ENCODE peak calls at places on chromosomes 2 and 18, in ten cellular contexts. One of them, this sample, is unnamed.

GRCh38 chr18:27964811-27965210 is 212.1 kb downstream of the CDH2 start:
- DNase-seq in neural crest cell: no peak
- DNase-seq in DMS79: no peak
- DNase-seq in NCI-H2081: no peak
- DNase-seq in adipocyte: no peak
- DNase-seq in left ventricle myocardium inferior: no peak
- DNase-seq in CD4-positive, alpha-beta T cell: no peak
- DNase-seq in HT1080: peak; percentile 52
- DNase-seq in left ventricle myocardium superior: no peak
- DNase-seq in activated T-helper 1 cell treated with Interleukin-2 at 50 U/mL for 16 hours: no peak
- DNase-seq in this sample: no peak

GRCh38 chr2:144389151-144389929 is 130.6 kb downstream of the ZEB2 start:
- DNase-seq in neural crest cell: no peak
- DNase-seq in DMS79: peak; percentile 16
- DNase-seq in NCI-H2081: no peak
- DNase-seq in adipocyte: no peak
- DNase-seq in left ventricle myocardium inferior: no peak
- DNase-seq in CD4-positive, alpha-beta T cell: no peak
- DNase-seq in HT1080: no peak
- DNase-seq in left ventricle myocardium superior: peak; percentile 30
- DNase-seq in activated T-helper 1 cell treated with Interleukin-2 at 50 U/mL for 16 hours: no peak
- DNase-seq in this sample: no peak

GRCh38 chr18:76234559-76234958 is 260.5 kb downstream of the ZNF516 start:
- DNase-seq in neural crest cell: no peak
- DNase-seq in DMS79: no peak
- DNase-seq in NCI-H2081: no peak
- DNase-seq in adipocyte: no peak
- DNase-seq in left ventricle myocardium inferior: no peak
- DNase-seq in CD4-positive, alpha-beta T cell: no peak
- DNase-seq in HT1080: no peak
- DNase-seq in left ventricle myocardium superior: no peak
- DNase-seq in activated T-helper 1 cell treated with Interleukin-2 at 50 U/mL for 16 hours: no peak
- DNase-seq in this sample: no peak

GRCh38 chr2:146041291-146041868 is 1521.5 kb upstream of the ZEB2 start:
- DNase-seq in neural crest cell: no peak
- DNase-seq in DMS79: no peak
- DNase-seq in NCI-H2081: no peak
- DNase-seq in adipocyte: no peak
- DNase-seq in left ventricle myocardium inferior: no peak
- DNase-seq in CD4-positive, alpha-beta T cell: no peak
- DNase-seq in HT1080: no peak
- DNase-seq in left ventricle myocardium superior: no peak
- DNase-seq in activated T-helper 1 cell treated with Interleukin-2 at 50 U/mL for 16 hours: no peak
- DNase-seq in this sample: no peak

GRCh38 chr2:216306868-216307267 is 65.4 kb downstream of the MARCHF4 start:
- DNase-seq in neural crest cell: no peak
- DNase-seq in DMS79: no peak
- DNase-seq in NCI-H2081: no peak
- DNase-seq in adipocyte: no peak
- DNase-seq in left ventricle myocardium inferior: no peak
- DNase-seq in CD4-positive, alpha-beta T cell: no peak
- DNase-seq in HT1080: no peak
- DNase-seq in left ventricle myocardium superior: no peak
- DNase-seq in activated T-helper 1 cell treated with Interleukin-2 at 50 U/mL for 16 hours: no peak
- DNase-seq in this sample: no peak

GRCh38 chr2:138272524-138273210 is 228.9 kb upstream of the SPOPL start:
- DNase-seq in neural crest cell: no peak
- DNase-seq in DMS79: no peak
- DNase-seq in NCI-H2081: no peak
- DNase-seq in adipocyte: no peak
- DNase-seq in left ventricle myocardium inferior: no peak
- DNase-seq in CD4-positive, alpha-beta T cell: no peak
- DNase-seq in HT1080: no peak
- DNase-seq in left ventricle myocardium superior: no peak
- DNase-seq in activated T-helper 1 cell treated with Interleukin-2 at 50 U/mL for 16 hours: no peak
- DNase-seq in this sample: no peak

GRCh38 chr18:79789091-79789891 is 8.4 kb upstream of the KCNG2 start:
- DNase-seq in neural crest cell: no peak
- DNase-seq in DMS79: no peak
- DNase-seq in NCI-H2081: no peak
- DNase-seq in adipocyte: no peak
- DNase-seq in left ventricle myocardium inferior: no peak
- DNase-seq in CD4-positive, alpha-beta T cell: no peak
- DNase-seq in HT1080: no peak
- DNase-seq in left ventricle myocardium superior: no peak
- DNase-seq in activated T-helper 1 cell treated with Interleukin-2 at 50 U/mL for 16 hours: no peak
- DNase-seq in this sample: no peak

GRCh38 chr2:240918258-240919091 is 12.3 kb downstream of the CROCC2 start:
- DNase-seq in neural crest cell: no peak
- DNase-seq in DMS79: no peak
- DNase-seq in NCI-H2081: no peak
- DNase-seq in adipocyte: no peak
- DNase-seq in left ventricle myocardium inferior: peak; percentile 13
- DNase-seq in CD4-positive, alpha-beta T cell: no peak
- DNase-seq in HT1080: no peak
- DNase-seq in left ventricle myocardium superior: peak; percentile 27
- DNase-seq in activated T-helper 1 cell treated with Interleukin-2 at 50 U/mL for 16 hours: no peak
- DNase-seq in this sample: no peak

GRCh38 chr18:12046751-12047335 is 46.8 kb upstream of the ANKRD62 start:
- DNase-seq in neural crest cell: no peak
- DNase-seq in DMS79: no peak
- DNase-seq in NCI-H2081: no peak
- DNase-seq in adipocyte: no peak
- DNase-seq in left ventricle myocardium inferior: no peak
- DNase-seq in CD4-positive, alpha-beta T cell: no peak
- DNase-seq in HT1080: no peak
- DNase-seq in left ventricle myocardium superior: no peak
- DNase-seq in activated T-helper 1 cell treated with Interleukin-2 at 50 U/mL for 16 hours: no peak
- DNase-seq in this sample: no peak

GRCh38 chr2:105324732-105325131 is 4.8 kb downstream of the TGFBRAP1 start:
- DNase-seq in neural crest cell: no peak
- DNase-seq in DMS79: no peak
- DNase-seq in NCI-H2081: no peak
- DNase-seq in adipocyte: peak; percentile 87
- DNase-seq in left ventricle myocardium inferior: no peak
- DNase-seq in CD4-positive, alpha-beta T cell: no peak
- DNase-seq in HT1080: peak; percentile 58
- DNase-seq in left ventricle myocardium superior: no peak
- DNase-seq in activated T-helper 1 cell treated with Interleukin-2 at 50 U/mL for 16 hours: no peak
- DNase-seq in this sample: no peak

GRCh38 chr2:184261818-184262217 is 336.5 kb upstream of the ZNF804A start:
- DNase-seq in neural crest cell: no peak
- DNase-seq in DMS79: no peak
- DNase-seq in NCI-H2081: no peak
- DNase-seq in adipocyte: no peak
- DNase-seq in left ventricle myocardium inferior: no peak
- DNase-seq in CD4-positive, alpha-beta T cell: no peak
- DNase-seq in HT1080: no peak
- DNase-seq in left ventricle myocardium superior: no peak
- DNase-seq in activated T-helper 1 cell treated with Interleukin-2 at 50 U/mL for 16 hours: no peak
- DNase-seq in this sample: no peak

GRCh38 chr2:74915743-74916142 is 42.7 kb upstream of the POLE4 start:
- DNase-seq in neural crest cell: no peak
- DNase-seq in DMS79: no peak
- DNase-seq in NCI-H2081: no peak
- DNase-seq in adipocyte: no peak
- DNase-seq in left ventricle myocardium inferior: no peak
- DNase-seq in CD4-positive, alpha-beta T cell: no peak
- DNase-seq in HT1080: peak; percentile 74
- DNase-seq in left ventricle myocardium superior: no peak
- DNase-seq in activated T-helper 1 cell treated with Interleukin-2 at 50 U/mL for 16 hours: no peak
- DNase-seq in this sample: no peak

GRCh38 chr2:226985227-226985946 is 149.5 kb downstream of the RHBDD1 start:
- DNase-seq in neural crest cell: peak; percentile 41
- DNase-seq in DMS79: no peak
- DNase-seq in NCI-H2081: peak; percentile 51
- DNase-seq in adipocyte: peak; percentile 90
- DNase-seq in left ventricle myocardium inferior: no peak
- DNase-seq in CD4-positive, alpha-beta T cell: no peak
- DNase-seq in HT1080: peak; percentile 66
- DNase-seq in left ventricle myocardium superior: no peak
- DNase-seq in activated T-helper 1 cell treated with Interleukin-2 at 50 U/mL for 16 hours: no peak
- DNase-seq in this sample: no peak

GRCh38 chr2:61017556-61018318 is at the start of the genes PEX13 and PUS10:
- DNase-seq in neural crest cell: peak; percentile 4
- DNase-seq in DMS79: peak; percentile 69
- DNase-seq in NCI-H2081: peak; percentile 87
- DNase-seq in adipocyte: peak; percentile 88
- DNase-seq in left ventricle myocardium inferior: peak; percentile 69
- DNase-seq in CD4-positive, alpha-beta T cell: peak; percentile 33
- DNase-seq in HT1080: peak; percentile 78
- DNase-seq in left ventricle myocardium superior: peak; percentile 83
- DNase-seq in activated T-helper 1 cell treated with Interleukin-2 at 50 U/mL for 16 hours: peak; percentile 40
- DNase-seq in this sample: no peak

GRCh38 chr2:180707867-180708205 is 272.6 kb upstream of the UBE2E3 start:
- DNase-seq in neural crest cell: no peak
- DNase-seq in DMS79: peak; percentile 91
- DNase-seq in NCI-H2081: peak; percentile 90
- DNase-seq in adipocyte: peak; percentile 69
- DNase-seq in left ventricle myocardium inferior: no peak
- DNase-seq in CD4-positive, alpha-beta T cell: no peak
- DNase-seq in HT1080: peak; percentile 85
- DNase-seq in left ventricle myocardium superior: no peak
- DNase-seq in activated T-helper 1 cell treated with Interleukin-2 at 50 U/mL for 16 hours: no peak
- DNase-seq in this sample: no peak

GRCh38 chr18:36485772-36486171 is 188.3 kb downstream of the FHOD3 start:
- DNase-seq in neural crest cell: no peak
- DNase-seq in DMS79: no peak
- DNase-seq in NCI-H2081: no peak
- DNase-seq in adipocyte: no peak
- DNase-seq in left ventricle myocardium inferior: no peak
- DNase-seq in CD4-positive, alpha-beta T cell: no peak
- DNase-seq in HT1080: peak; percentile 57
- DNase-seq in left ventricle myocardium superior: no peak
- DNase-seq in activated T-helper 1 cell treated with Interleukin-2 at 50 U/mL for 16 hours: no peak
- DNase-seq in this sample: no peak

GRCh38 chr2:55010915-55011314 is 39.3 kb downstream of the RTN4 start:
- DNase-seq in neural crest cell: no peak
- DNase-seq in DMS79: no peak
- DNase-seq in NCI-H2081: no peak
- DNase-seq in adipocyte: peak; percentile 47
- DNase-seq in left ventricle myocardium inferior: no peak
- DNase-seq in CD4-positive, alpha-beta T cell: no peak
- DNase-seq in HT1080: no peak
- DNase-seq in left ventricle myocardium superior: no peak
- DNase-seq in activated T-helper 1 cell treated with Interleukin-2 at 50 U/mL for 16 hours: no peak
- DNase-seq in this sample: no peak

GRCh38 chr2:137173514-137173913 is 408.2 kb downstream of the THSD7B start:
- DNase-seq in neural crest cell: no peak
- DNase-seq in DMS79: no peak
- DNase-seq in NCI-H2081: no peak
- DNase-seq in adipocyte: peak; percentile 15
- DNase-seq in left ventricle myocardium inferior: no peak
- DNase-seq in CD4-positive, alpha-beta T cell: no peak
- DNase-seq in HT1080: peak; percentile 44
- DNase-seq in left ventricle myocardium superior: no peak
- DNase-seq in activated T-helper 1 cell treated with Interleukin-2 at 50 U/mL for 16 hours: no peak
- DNase-seq in this sample: no peak

GRCh38 chr2:20198001-20198400 is 26.9 kb downstream of the SDC1 start:
- DNase-seq in neural crest cell: no peak
- DNase-seq in DMS79: peak; percentile 93
- DNase-seq in NCI-H2081: peak; percentile 44
- DNase-seq in adipocyte: no peak
- DNase-seq in left ventricle myocardium inferior: no peak
- DNase-seq in CD4-positive, alpha-beta T cell: no peak
- DNase-seq in HT1080: no peak
- DNase-seq in left ventricle myocardium superior: no peak
- DNase-seq in activated T-helper 1 cell treated with Interleukin-2 at 50 U/mL for 16 hours: no peak
- DNase-seq in this sample: no peak

GRCh38 chr18:61574665-61575064 is 241.4 kb downstream of the CDH20 start:
- DNase-seq in neural crest cell: no peak
- DNase-seq in DMS79: no peak
- DNase-seq in NCI-H2081: no peak
- DNase-seq in adipocyte: no peak
- DNase-seq in left ventricle myocardium inferior: no peak
- DNase-seq in CD4-positive, alpha-beta T cell: no peak
- DNase-seq in HT1080: peak; percentile 14
- DNase-seq in left ventricle myocardium superior: no peak
- DNase-seq in activated T-helper 1 cell treated with Interleukin-2 at 50 U/mL for 16 hours: no peak
- DNase-seq in this sample: no peak

GRCh38 chr2:3768960-3769765 is 65.8 kb downstream of the DCDC2C start:
- DNase-seq in neural crest cell: no peak
- DNase-seq in DMS79: no peak
- DNase-seq in NCI-H2081: no peak
- DNase-seq in adipocyte: no peak
- DNase-seq in left ventricle myocardium inferior: no peak
- DNase-seq in CD4-positive, alpha-beta T cell: no peak
- DNase-seq in HT1080: no peak
- DNase-seq in left ventricle myocardium superior: no peak
- DNase-seq in activated T-helper 1 cell treated with Interleukin-2 at 50 U/mL for 16 hours: no peak
- DNase-seq in this sample: no peak

GRCh38 chr2:117321816-117322215 is 492.7 kb upstream of the DDX18 start:
- DNase-seq in neural crest cell: no peak
- DNase-seq in DMS79: no peak
- DNase-seq in NCI-H2081: no peak
- DNase-seq in adipocyte: no peak
- DNase-seq in left ventricle myocardium inferior: no peak
- DNase-seq in CD4-positive, alpha-beta T cell: no peak
- DNase-seq in HT1080: no peak
- DNase-seq in left ventricle myocardium superior: no peak
- DNase-seq in activated T-helper 1 cell treated with Interleukin-2 at 50 U/mL for 16 hours: no peak
- DNase-seq in this sample: no peak

GRCh38 chr2:111663471-111663951 is 220.5 kb downstream of the ANAPC1 start:
- DNase-seq in neural crest cell: no peak
- DNase-seq in DMS79: no peak
- DNase-seq in NCI-H2081: no peak
- DNase-seq in adipocyte: no peak
- DNase-seq in left ventricle myocardium inferior: no peak
- DNase-seq in CD4-positive, alpha-beta T cell: no peak
- DNase-seq in HT1080: no peak
- DNase-seq in left ventricle myocardium superior: no peak
- DNase-seq in activated T-helper 1 cell treated with Interleukin-2 at 50 U/mL for 16 hours: no peak
- DNase-seq in this sample: no peak

GRCh38 chr18:74368901-74369705 is 53.5 kb downstream of the C18orf63 start:
- DNase-seq in neural crest cell: no peak
- DNase-seq in DMS79: no peak
- DNase-seq in NCI-H2081: no peak
- DNase-seq in adipocyte: no peak
- DNase-seq in left ventricle myocardium inferior: no peak
- DNase-seq in CD4-positive, alpha-beta T cell: no peak
- DNase-seq in HT1080: no peak
- DNase-seq in left ventricle myocardium superior: no peak
- DNase-seq in activated T-helper 1 cell treated with Interleukin-2 at 50 U/mL for 16 hours: no peak
- DNase-seq in this sample: peak; percentile 48

GRCh38 chr2:221831051-221831450 is 258.9 kb upstream of the EPHA4 start:
- DNase-seq in neural crest cell: no peak
- DNase-seq in DMS79: no peak
- DNase-seq in NCI-H2081: no peak
- DNase-seq in adipocyte: no peak
- DNase-seq in left ventricle myocardium inferior: no peak
- DNase-seq in CD4-positive, alpha-beta T cell: no peak
- DNase-seq in HT1080: no peak
- DNase-seq in left ventricle myocardium superior: no peak
- DNase-seq in activated T-helper 1 cell treated with Interleukin-2 at 50 U/mL for 16 hours: no peak
- DNase-seq in this sample: no peak

GRCh38 chr18:28005164-28005563 is 171.8 kb downstream of the CDH2 start:
- DNase-seq in neural crest cell: no peak
- DNase-seq in DMS79: no peak
- DNase-seq in NCI-H2081: no peak
- DNase-seq in adipocyte: no peak
- DNase-seq in left ventricle myocardium inferior: no peak
- DNase-seq in CD4-positive, alpha-beta T cell: no peak
- DNase-seq in HT1080: no peak
- DNase-seq in left ventricle myocardium superior: no peak
- DNase-seq in activated T-helper 1 cell treated with Interleukin-2 at 50 U/mL for 16 hours: no peak
- DNase-seq in this sample: no peak

GRCh38 chr2:96954490-96954846 is 31.9 kb downstream of the FAM178B start:
- DNase-seq in neural crest cell: no peak
- DNase-seq in DMS79: no peak
- DNase-seq in NCI-H2081: peak; percentile 34
- DNase-seq in adipocyte: no peak
- DNase-seq in left ventricle myocardium inferior: no peak
- DNase-seq in CD4-positive, alpha-beta T cell: no peak
- DNase-seq in HT1080: no peak
- DNase-seq in left ventricle myocardium superior: no peak
- DNase-seq in activated T-helper 1 cell treated with Interleukin-2 at 50 U/mL for 16 hours: no peak
- DNase-seq in this sample: no peak

GRCh38 chr18:9637036-9637767 is 22.8 kb upstream of the PPP4R1 start:
- DNase-seq in neural crest cell: no peak
- DNase-seq in DMS79: no peak
- DNase-seq in NCI-H2081: no peak
- DNase-seq in adipocyte: no peak
- DNase-seq in left ventricle myocardium inferior: no peak
- DNase-seq in CD4-positive, alpha-beta T cell: no peak
- DNase-seq in HT1080: no peak
- DNase-seq in left ventricle myocardium superior: no peak
- DNase-seq in activated T-helper 1 cell treated with Interleukin-2 at 50 U/mL for 16 hours: no peak
- DNase-seq in this sample: no peak